ENCODE peak calls at places on chromosomes 11 and 22, in ten cellular contexts. O is posterior vena cava, L is fibroblast of the aortic adventitia, I is germinal center, F is GDM1, R is chondrocyte, Y is HFF-Myc, J is SK-N-SH, V is amygdala, P is fibroblast of villous mesenchyme. M is an unnamed sample.

GRCh38 chr11:27217948-27218410 is 145.0 kb downstream of the CCDC34 start:
- DNase-seq in O (no peak), L (peak; percentile 90), I (no peak), F (no peak), R (no peak), Y (no peak), J (no peak), V (no peak), P (no peak), M (peak; percentile 69)

GRCh38 chr11:64802370-64803162 is 448 bp downstream of the MAP4K2 start:
- DNase-seq in O (no peak), L (no peak), I (peak; percentile 63), F (no peak), R (no peak), Y (no peak), J (peak; percentile 61), V (no peak), P (no peak), M (peak; percentile 26)

GRCh38 chr22:36365020-36365411 is 22.8 kb downstream of the MYH9 start:
- DNase-seq in O (peak; percentile 93), L (peak; percentile 95), I (no peak), F (peak; percentile 50), R (no peak), Y (peak; percentile 87), J (no peak), V (no peak), P (peak; percentile 95), M (peak; percentile 64)

GRCh38 chr11:126514061-126514713 is 158.7 kb downstream of the ST3GAL4 start:
- DNase-seq in O (peak; percentile 37), L (no peak), I (no peak), F (no peak), R (peak; percentile 49), Y (no peak), J (peak; percentile 73), V (no peak), P (no peak), M (no peak)

GRCh38 chr22:50715250-50715649 is 22.8 kb upstream of the ACR start:
- DNase-seq in O (no peak), L (no peak), I (no peak), F (no peak), R (peak; percentile 74), Y (no peak), J (no peak), V (no peak), P (no peak), M (no peak)

GRCh38 chr11:1761857-1762536 is 1.7 kb downstream of the CTSD start:
- DNase-seq in O (peak; percentile 78), L (no peak), I (no peak), F (no peak), R (peak; percentile 88), Y (no peak), J (no peak), V (no peak), P (peak; percentile 48), M (no peak)

GRCh38 chr11:86919557-86920210 is 35.5 kb downstream of the FZD4 start:
- DNase-seq in O (no peak), L (peak; percentile 89), I (peak; percentile 10), F (peak; percentile 9), R (no peak), Y (peak; percentile 69), J (peak; percentile 56), V (no peak), P (peak; percentile 82), M (peak; percentile 69)

GRCh38 chr22:23205330-23205729 is 25.0 kb downstream of the BCR start:
- DNase-seq in O (no peak), L (no peak), I (no peak), F (no peak), R (no peak), Y (no peak), J (no peak), V (no peak), P (no peak), M (no peak)

GRCh38 chr22:39317756-39318506 is 1.5 kb downstream of the RPL3 start:
- DNase-seq in O (no peak), L (peak; percentile 67), I (no peak), F (no peak), R (no peak), Y (no peak), J (no peak), V (no peak), P (peak; percentile 64), M (peak; percentile 32)

GRCh38 chr22:17098379-17098819 is 13.6 kb downstream of the IL17RA start:
- DNase-seq in O (peak; percentile 59), L (no peak), I (no peak), F (peak; percentile 69), R (no peak), Y (no peak), J (no peak), V (no peak), P (peak; percentile 53), M (no peak)